ENCODE peak calls at places on chromosomes 3 and 15, in nine cellular contexts. F is transverse colon, Q is ovary, X is Peyer's patch, I is uterus, D is upper lobe of left lung, Z is HepG2, T is sigmoid colon, G is testis. M is an unnamed sample. For H3K27me3, the result is how much of the 10 kb centered on the place peaks cover.

GRCh38 chr3:36124118-36124796 is 256.0 kb upstream of the STAC start:
- DNase-seq in Q (no peak), T (no peak), F (no peak), D (no peak), X (no peak), I (no peak), Z (peak), G (peak), M (no peak)

GRCh38 chr3:113717818-113718217 is 21.4 kb upstream of the USF3 start:
- DNase-seq in Z (no peak), X (no peak), T (no peak), Q (no peak), F (no peak), D (no peak), I (no peak), G (no peak), M (no peak)

GRCh38 chr15:100623301-100623700 is 20.9 kb downstream of the ASB7 start:
- DNase-seq in G (no peak), X (no peak), F (no peak), D (no peak), Z (no peak), I (no peak), T (no peak), Q (no peak), M (no peak)

GRCh38 chr3:158279584-158279983 is 169.7 kb downstream of the RSRC1 start:
- DNase-seq in I (no peak), D (no peak), Z (no peak), Q (no peak), F (no peak), T (no peak), G (no peak), X (no peak), M (no peak)

GRCh38 chr15:38860682-38861081 is 296.1 kb upstream of the RASGRP1 start:
- DNase-seq in X (no peak), Q (no peak), T (no peak), D (no peak), I (no peak), F (no peak), G (no peak), Z (no peak), M (no peak)

GRCh38 chr3:168061332-168061996 is 34.3 kb downstream of the GOLIM4 start:
- DNase-seq in G (no peak), T (no peak), I (no peak), F (no peak), Z (peak), D (no peak), Q (no peak), X (no peak), M (no peak)

GRCh38 chr3:27166888-27167287 is 202.3 kb downstream of the NEK10 start:
- DNase-seq in Z (no peak), G (no peak), D (no peak), F (no peak), Q (no peak), X (no peak), T (no peak), I (no peak), M (peak)

GRCh38 chr3:157077565-157077991 is 82.4 kb downstream of the CCNL1 start:
- DNase-seq in D (no peak), F (no peak), I (no peak), Z (peak), Q (no peak), X (no peak), T (no peak), G (peak), M (no peak)

GRCh38 chr3:138186803-138187295 is 252 bp upstream of the ARMC8 start:
- DNase-seq in F (peak), Q (peak), D (peak), T (peak), X (peak), Z (no peak), I (peak), G (peak), M (peak)

GRCh38 chr3:186653984-186654383 is 11.8 kb upstream of the HRG start:
- DNase-seq in T (no peak), I (no peak), G (no peak), D (no peak), F (no peak), Q (no peak), X (no peak), Z (peak), M (no peak)

GRCh38 chr3:179071161-179071568 is 444 bp downstream of the ZMAT3 start:
- DNase-seq in X (no peak), Z (peak), Q (no peak), I (no peak), G (peak), D (peak), F (peak), T (peak), M (peak)

GRCh38 chr3:113660458-113660857 is 36.0 kb downstream of the USF3 start:
- DNase-seq in Q (no peak), X (no peak), Z (no peak), T (no peak), I (no peak), G (no peak), F (no peak), D (no peak), M (no peak)

GRCh38 chr3:118144919-118145318 is 889.7 kb downstream of the IGSF11 start:
- DNase-seq in D (no peak), X (no peak), F (no peak), T (no peak), Z (no peak), Q (no peak), I (no peak), G (no peak), M (no peak)

GRCh38 chr3:149610351-149611105 is 47.3 kb downstream of the WWTR1 start:
- DNase-seq in Z (peak), Q (no peak), I (no peak), G (no peak), T (peak), D (no peak), F (no peak), X (no peak), M (no peak)

GRCh38 chr3:74537164-74537563 is 77.3 kb downstream of the CNTN3 start:
- DNase-seq in X (no peak), Q (no peak), T (no peak), Z (no peak), I (no peak), F (no peak), G (no peak), D (no peak), M (peak)

GRCh38 chr3:111617912-111618601 is 22.9 kb upstream of the ZBED2 start:
- DNase-seq in Z (no peak), T (no peak), Q (no peak), X (no peak), G (no peak), D (no peak), I (no peak), F (no peak), M (no peak)

GRCh38 chr3:115350606-115351005 is 203.5 kb upstream of the ZBTB20 start:
- DNase-seq in I (no peak), F (no peak), X (no peak), D (no peak), Q (no peak), T (no peak), G (no peak), Z (no peak), M (no peak)

GRCh38 chr15:99928429-99928981 is 195.3 kb upstream of the LYSMD4 start:
- DNase-seq in T (peak), I (peak), G (peak), D (peak), F (peak), X (peak), Q (peak), Z (no peak), M (peak)

GRCh38 chr3:53890726-53891499 is 746 bp downstream of the SELENOK start:
- DNase-seq in Z (peak), G (peak), X (peak), F (peak), T (no peak), Q (no peak), D (peak), I (no peak), M (no peak)

GRCh38 chr3:71488391-71488809 is 95.1 kb downstream of the FOXP1 start:
- DNase-seq in X (no peak), D (no peak), T (no peak), F (no peak), I (no peak), Z (no peak), G (no peak), Q (no peak), M (no peak)

GRCh38 chr15:63942486-63943365 is 103.6 kb downstream of the DAPK2 start:
- DNase-seq in G (no peak), Z (no peak), X (no peak), F (no peak), Q (no peak), D (no peak), I (no peak), T (no peak), M (no peak)

GRCh38 chr3:40997711-40998519 is 201.4 kb upstream of the CTNNB1 start:
- DNase-seq in X (no peak), I (no peak), F (no peak), G (no peak), T (no peak), Z (no peak), D (no peak), Q (no peak), M (no peak)

GRCh38 chr3:186342197-186342596 is 19.8 kb downstream of the DGKG start:
- DNase-seq in X (no peak), G (no peak), T (no peak), I (no peak), D (no peak), F (no peak), Q (no peak), Z (no peak), M (no peak)

GRCh38 chr3:32392530-32393302 is 1.1 kb downstream of the CMTM7 start:
- DNase-seq in G (peak), I (peak), D (peak), F (peak), Q (peak), Z (no peak), X (no peak), T (peak), M (no peak)

GRCh38 chr3:174863488-174863887 is 4.4 kb downstream of the NAALADL2 start:
- DNase-seq in X (no peak), I (no peak), F (no peak), G (no peak), Q (no peak), Z (no peak), T (no peak), D (no peak), M (no peak)

GRCh38 chr3:122977645-122978466 is 49.7 kb downstream of the SEMA5B start:
- DNase-seq in F (no peak), D (peak), Z (peak), Q (no peak), G (no peak), T (no peak), X (no peak), I (peak), M (no peak)
- H3K27me3 ChIP-seq in F (under half), D (under half), Z (under half), Q (under half), G (under half), T (under half), X (under half), I (under half), M (under half)

DNA sequence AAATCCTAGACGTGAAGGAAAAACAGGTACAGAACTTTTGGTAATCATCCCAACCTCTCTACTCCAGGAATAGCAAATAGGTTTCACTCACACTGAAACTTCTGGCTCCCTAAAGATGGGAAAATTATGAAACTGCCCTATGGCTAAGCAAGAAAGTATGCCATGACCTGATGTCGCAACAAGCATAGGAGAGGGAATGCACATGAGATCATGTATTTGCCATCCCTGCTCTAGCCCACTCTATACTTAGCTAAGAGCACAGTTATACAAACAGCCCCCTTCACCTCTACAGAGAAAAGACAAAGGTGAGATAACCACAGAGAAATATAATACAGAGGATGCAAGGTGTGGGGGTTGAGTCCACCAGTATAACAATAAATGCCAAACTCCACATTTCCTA is 102.7 kb downstream of the TBC1D5 start:
- DNase-seq in X (no peak), Q (no peak), D (peak), T (no peak), F (no peak), Z (peak), G (no peak), I (no peak), M (no peak)
- H3K4me3 ChIP-seq in X (no peak), Q (no peak), D (no peak), T (no peak), F (no peak), Z (no peak), G (no peak), I (no peak), M (no peak)

DNA sequence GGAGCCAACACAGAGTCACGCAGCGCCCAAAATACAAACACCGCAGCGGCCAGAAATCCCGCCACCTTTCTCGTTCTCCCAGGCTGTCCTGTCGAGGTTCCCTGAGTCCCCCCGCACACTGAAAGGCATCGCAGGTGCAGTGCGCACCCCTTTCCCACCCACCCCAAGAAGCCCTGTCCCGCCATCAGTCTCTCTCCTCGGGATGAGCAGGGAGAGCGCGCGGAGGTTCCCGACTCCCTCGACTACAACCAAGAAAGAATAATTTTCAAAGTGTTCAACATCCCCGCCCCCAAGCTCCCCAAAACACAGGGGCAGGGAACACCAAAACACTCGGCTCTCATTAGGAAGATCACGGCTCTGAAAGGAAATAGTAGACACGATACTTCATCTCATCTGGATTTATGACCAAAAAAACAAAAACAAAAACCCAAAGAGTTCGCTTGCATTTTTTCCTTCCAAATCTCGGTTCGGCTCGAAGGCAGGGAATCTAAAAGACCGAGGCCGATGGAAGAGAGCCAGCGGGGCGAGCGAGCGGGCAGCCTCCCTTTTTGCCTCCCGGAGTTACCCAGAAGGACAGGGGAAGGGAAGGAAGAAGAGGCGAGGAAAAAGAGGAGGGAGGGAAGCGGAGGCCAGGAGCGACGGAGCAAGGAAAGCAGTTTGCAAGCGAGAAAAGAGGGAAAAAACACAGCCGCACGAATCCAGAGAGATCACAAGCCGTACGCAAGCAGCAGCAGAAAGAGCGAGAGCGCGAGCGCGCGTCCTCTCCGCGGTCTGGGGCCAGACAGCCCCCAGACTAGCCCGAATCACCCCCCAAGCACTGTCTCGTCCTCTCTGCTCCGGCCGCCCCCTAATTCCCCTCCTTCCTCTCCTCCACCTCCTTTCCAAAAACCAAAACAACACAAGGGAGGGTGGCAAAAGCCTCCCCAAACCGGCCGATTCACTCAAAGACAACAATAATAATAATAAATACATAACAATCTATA is 808 bp downstream of the BCL6 start:
- DNase-seq in D (peak), X (peak), T (peak), Q (peak), G (peak), F (peak), I (peak), Z (no peak), M (no peak)
- TF ChIP-seq POLR2A in D (peak), X (no peak), T (no peak), Q (peak), G (no peak), F (no peak), I (no peak), Z (peak), M (no peak)

DNA sequence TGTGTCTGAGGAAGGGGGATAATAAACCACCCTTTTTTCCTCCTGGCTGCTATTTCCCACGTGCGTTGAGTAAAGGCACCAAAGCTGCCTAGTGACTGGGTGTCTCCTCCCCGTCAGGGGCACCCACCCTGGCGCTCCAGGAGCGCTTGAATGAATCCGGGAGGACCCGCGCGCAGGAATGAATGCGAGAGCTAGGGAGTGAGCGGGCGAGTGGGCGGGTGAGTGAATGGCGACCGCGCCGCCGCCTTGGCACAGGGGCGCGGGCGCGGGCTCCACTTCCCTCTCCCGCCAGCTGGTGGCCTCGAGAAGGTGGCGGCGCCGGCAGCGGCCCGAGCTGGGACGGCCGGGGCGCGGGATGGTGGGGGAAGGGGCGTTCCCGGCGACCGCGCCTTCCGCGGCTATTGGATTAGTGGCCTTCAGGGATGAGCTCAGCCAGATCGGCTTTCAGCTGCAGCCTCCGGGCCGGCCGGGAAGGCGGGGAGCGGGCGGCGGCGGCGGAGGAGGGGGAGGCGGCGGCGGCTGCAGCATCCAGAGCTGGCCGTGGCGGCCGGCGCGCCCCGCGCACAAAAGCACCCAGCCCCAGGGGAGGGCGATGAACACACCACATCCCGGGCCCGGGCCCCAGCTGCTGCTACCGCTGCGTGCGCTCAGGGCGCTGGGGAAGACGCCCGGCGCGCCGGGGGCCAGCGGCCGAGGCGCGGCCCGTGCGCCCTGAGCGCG is at the start of gene SPSB4:
- DNase-seq in Q (no peak), X (peak), T (peak), D (peak), F (peak), G (peak), Z (peak), I (peak), M (no peak)
- H3K27me3 ChIP-seq in Q (under half), X (under half), T (under half), D (under half), F (half or more), G (under half), Z (under half), I (under half), M (under half)

GRCh38 chr3:68974711-68975110 is 38.8 kb downstream of the EOGT start:
- DNase-seq in F (no peak), D (no peak), I (no peak), Q (no peak), G (no peak), X (no peak), T (no peak), Z (no peak), M (no peak)

GRCh38 chr3:68977486-68978167 is 35.9 kb downstream of the EOGT start:
- DNase-seq in D (no peak), T (no peak), Z (no peak), Q (no peak), I (no peak), F (no peak), X (no peak), G (no peak), M (no peak)

GRCh38 chr3:68972358-68972979 is 40.1 kb upstream of the TAFA4 start:
- DNase-seq in Z (peak), G (peak), I (no peak), X (no peak), T (peak), D (peak), Q (peak), F (peak), M (no peak)

GRCh38 chr3:68973635-68974034 is 39.8 kb downstream of the EOGT start:
- DNase-seq in I (no peak), X (no peak), Q (no peak), Z (no peak), F (no peak), G (no peak), T (no peak), D (no peak), M (no peak)
- H3K4me3 ChIP-seq in I (no peak), X (no peak), Q (no peak), Z (no peak), F (no peak), G (no peak), T (no peak), D (no peak), M (no peak)

DNA sequence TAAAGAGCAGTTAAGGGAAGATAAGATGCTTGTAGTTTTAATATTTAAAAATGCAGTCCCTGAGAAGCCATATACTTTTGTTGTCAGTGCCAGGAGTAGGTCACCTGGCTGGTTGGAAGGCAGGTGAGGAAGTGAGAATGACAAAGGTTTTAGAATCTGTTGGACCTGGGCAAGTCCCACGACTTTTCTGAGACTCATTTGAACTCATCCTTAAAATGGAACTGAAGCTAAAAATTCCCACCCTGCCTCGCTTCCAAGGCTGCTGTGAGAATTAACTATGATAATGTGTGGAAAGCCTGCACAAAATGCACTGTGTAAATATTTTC is 77.1 kb downstream of the IQSEC1 start:
- DNase-seq in T (no peak), D (no peak), Q (no peak), Z (no peak), I (no peak), G (no peak), X (no peak), F (peak), M (no peak)
- TF ChIP-seq POLR2A in T (no peak), D (no peak), Q (no peak), Z (no peak), I (no peak), G (no peak), X (no peak), F (no peak), M (no peak)

DNA sequence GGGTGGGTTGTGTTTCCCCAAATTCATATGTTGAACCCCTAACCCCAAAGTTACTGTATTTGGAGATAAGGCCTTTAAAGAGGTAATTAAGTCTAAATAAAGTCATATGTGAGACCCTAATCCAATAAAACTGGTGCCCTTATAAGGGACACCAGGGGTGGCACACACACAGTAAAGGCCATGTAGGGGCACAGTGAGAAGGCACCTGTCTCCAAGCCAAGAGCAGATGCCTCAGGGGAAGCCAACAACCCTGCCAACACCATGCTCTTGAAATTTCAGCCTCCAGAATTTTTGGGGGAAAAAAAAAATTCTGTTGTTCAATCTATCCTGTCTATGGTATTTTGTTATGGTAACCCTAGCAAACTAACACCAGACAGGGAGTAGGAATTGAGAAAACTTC is 1.5 kb upstream of the GMNC start:
- DNase-seq in T (no peak), D (no peak), Z (no peak), X (no peak), Q (no peak), F (no peak), G (no peak), I (no peak), M (no peak)
- H3K27me3 ChIP-seq in T (under half), D (under half), Z (under half), X (under half), Q (under half), F (under half), G (under half), I (under half), M (under half)

M was measured in tibial nerve.